ENCODE peak calls at places on chromosomes 5 and 9, in four cellular contexts. O, E, Q and V are unnamed samples.

GRCh38 chr5:178227138-178227659 is 5.4 kb downstream of the PHYKPL start:
- DNase-seq in Q (no peak), E (no peak), O (no peak), V (no peak)

GRCh38 chr5:54807421-54807820 is 178.0 kb downstream of the ESM1 start:
- DNase-seq in Q (no peak), O (no peak), E (peak; percentile 41), V (no peak)

GRCh38 chr9:36503172-36504153 is 69.2 kb upstream of the MELK start:
- DNase-seq in Q (no peak), O (no peak), E (no peak), V (no peak)

GRCh38 chr5:95969646-95970358 is 8.2 kb upstream of the ELL2 start:
- DNase-seq in O (no peak), Q (no peak), E (peak; percentile 92), V (no peak)

GRCh38 chr9:69272212-69272611 is 52.8 kb upstream of the ENTREP1 start:
- DNase-seq in Q (no peak), O (no peak), E (no peak), V (no peak)

GRCh38 chr9:109440797-109441287 is 57.3 kb downstream of the PTPN3 start:
- DNase-seq in O (peak; percentile 26), E (peak; percentile 95), Q (peak; percentile 62), V (no peak)

GRCh38 chr5:36637101-36637500 is 30.7 kb downstream of the SLC1A3 start:
- DNase-seq in Q (no peak), O (no peak), E (no peak), V (no peak)

GRCh38 chr5:31404325-31404724 is 127.6 kb downstream of the DROSHA start:
- DNase-seq in Q (no peak), O (no peak), E (no peak), V (no peak)

GRCh38 chr5:96256795-96257470 is 176.1 kb downstream of the PCSK1 start:
- DNase-seq in E (peak; percentile 42), O (no peak), Q (no peak), V (no peak)

GRCh38 chr5:168598639-168599038 is 19.5 kb upstream of the PANK3 start:
- DNase-seq in E (no peak), Q (no peak), O (no peak), V (no peak)

GRCh38 chr5:168601972-168602371 is 22.8 kb upstream of the PANK3 start:
- DNase-seq in O (no peak), Q (no peak), E (no peak), V (no peak)

GRCh38 chr5:168600409-168600808 is 21.2 kb upstream of the PANK3 start:
- DNase-seq in O (no peak), Q (no peak), E (peak; percentile 83), V (no peak)

GRCh38 chr5:168592014-168592368 is 12.8 kb upstream of the PANK3 start:
- DNase-seq in O (no peak), Q (peak; percentile 66), E (peak; percentile 77), V (no peak)

GRCh38 chr5:168596927-168597326 is 17.8 kb upstream of the PANK3 start:
- DNase-seq in Q (no peak), O (no peak), E (no peak), V (no peak)
- H3K4me1 ChIP-seq in Q (peaks cover under 1% of the 10 kb centered on the region), O (no peaks in the 10 kb centered on the region), E (peaks cover 10% of the 10 kb centered on the region), V (no peaks in the 10 kb centered on the region)

GRCh38 chr5:149541893-149542292 is 9.3 kb downstream of the CSNK1A1 start:
- DNase-seq in O (no peak), Q (no peak), E (no peak), V (no peak)
- H3K4me1 ChIP-seq in O (peaks cover 80% of the 10 kb centered on the region), Q (peaks cover 31% of the 10 kb centered on the region), E (peaks cover 41% of the 10 kb centered on the region), V (peaks cover 56% of the 10 kb centered on the region)

GRCh38 chr5:14155075-14155474 is 11.9 kb downstream of the TRIO start:
- DNase-seq in E (no peak), O (no peak), Q (no peak), V (no peak)

GRCh38 chr5:14156611-14157493 is 13.7 kb downstream of the TRIO start:
- DNase-seq in E (peak; percentile 91), O (no peak), Q (no peak), V (no peak)

GRCh38 chr5:14158890-14159666 is 15.9 kb downstream of the TRIO start:
- DNase-seq in Q (no peak), O (no peak), E (no peak), V (no peak)

GRCh38 chr5:14155730-14156129 is 12.6 kb downstream of the TRIO start:
- DNase-seq in E (no peak), O (no peak), Q (no peak), V (no peak)

DNA sequence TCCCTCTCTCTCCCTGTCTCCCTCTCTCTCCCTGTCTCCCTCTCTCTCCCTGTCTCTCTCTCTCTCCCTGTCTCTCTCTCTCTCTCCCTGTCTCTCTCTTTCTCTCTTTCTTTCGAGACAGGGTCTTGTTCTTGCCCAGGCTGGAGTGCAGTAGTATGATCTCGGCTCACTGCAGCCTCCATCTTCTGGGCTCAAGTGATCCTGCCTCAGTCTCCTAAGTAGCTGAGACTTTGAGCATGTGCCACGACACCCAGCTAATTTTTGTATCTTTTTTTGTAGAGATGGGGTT is 14.3 kb downstream of the TRIO start:
- DNase-seq in Q (no peak), E (no peak), O (no peak), V (no peak)
- H3K4me1 ChIP-seq in Q (peaks cover 41% of the 10 kb centered on the region), E (peaks cover 48% of the 10 kb centered on the region), O (no peaks in the 10 kb centered on the region), V (no peaks in the 10 kb centered on the region)

DNA sequence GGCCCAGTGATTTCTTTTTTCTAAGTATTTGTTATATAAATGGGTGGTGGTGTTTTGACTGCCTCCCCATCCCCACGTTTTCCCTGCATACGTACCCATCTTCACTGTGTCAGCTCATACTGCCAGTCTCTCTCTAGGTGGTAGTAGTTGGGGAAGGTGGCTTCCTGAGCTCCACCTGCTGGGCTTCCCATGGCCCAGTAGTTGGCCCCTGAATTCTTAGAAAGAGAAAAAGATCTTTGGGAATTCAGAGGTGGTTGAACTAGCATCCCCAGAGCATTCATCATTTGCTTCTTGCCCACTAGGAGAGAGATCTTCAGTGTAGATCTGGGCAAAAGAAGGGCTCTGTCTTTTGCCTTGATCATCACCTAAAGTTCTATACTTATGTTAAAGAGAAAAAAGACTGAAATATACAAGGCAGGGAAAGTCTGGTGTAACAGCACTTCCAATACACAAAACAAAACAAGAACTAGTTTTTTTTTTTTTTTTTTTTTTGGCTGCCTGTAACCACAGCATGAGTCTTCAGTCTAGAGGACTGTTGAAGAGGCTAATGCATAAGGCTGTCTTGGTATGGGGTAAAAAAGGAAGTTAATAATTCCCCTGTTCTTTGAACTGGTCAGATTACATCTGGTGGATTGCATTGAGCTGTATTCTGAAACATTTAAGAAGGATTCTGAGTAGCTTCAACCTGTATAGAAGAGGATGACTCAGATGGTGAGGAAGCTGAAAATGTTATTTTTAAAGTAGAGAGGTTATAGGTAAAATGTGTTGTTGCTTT is 128.7 kb downstream of the ATG10 start:
- DNase-seq in E (no peak), O (no peak), Q (no peak), V (no peak)
- H3K4me1 ChIP-seq in E (no peaks in the 10 kb centered on the region), O (no peaks in the 10 kb centered on the region), Q (peaks cover 5% of the 10 kb centered on the region), V (no peaks in the 10 kb centered on the region)

GRCh38 chr9:4686584-4686983 is 7.2 kb downstream of the CDC37L1 start:
- DNase-seq in Q (no peak), E (no peak), O (no peak), V (no peak)
- H3K4me1 ChIP-seq in Q (peaks cover 14% of the 10 kb centered on the region), E (peaks cover 61% of the 10 kb centered on the region), O (peaks cover 39% of the 10 kb centered on the region), V (peaks cover 18% of the 10 kb centered on the region)

DNA sequence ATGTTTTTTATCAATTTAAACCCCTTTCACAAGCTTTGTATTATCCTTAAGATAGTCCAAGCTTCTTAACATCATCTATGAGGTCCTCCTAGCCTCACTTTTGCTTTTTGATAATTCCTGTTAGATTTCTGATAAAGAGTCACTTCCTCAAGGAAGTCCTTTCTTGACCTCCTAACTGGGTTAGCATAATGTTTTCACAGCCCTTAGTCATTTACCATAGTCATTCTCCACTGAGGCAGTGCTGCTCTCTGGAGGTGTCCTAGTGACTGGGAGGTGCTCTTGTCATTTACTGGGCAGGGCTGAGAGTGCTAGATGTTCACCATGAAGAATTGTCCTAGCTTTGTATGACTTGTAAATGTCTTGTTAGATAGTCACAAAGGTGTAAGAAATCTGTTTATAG is 26.4 kb downstream of the TNPO1 start:
- DNase-seq in Q (no peak), O (no peak), E (no peak), V (no peak)
- H3K4me1 ChIP-seq in Q (peaks cover 39% of the 10 kb centered on the region), O (peaks cover 7% of the 10 kb centered on the region), E (peaks cover 63% of the 10 kb centered on the region), V (peaks cover 9% of the 10 kb centered on the region)